ENCODE peak calls at places on chromosomes 12 and 14, in eight cellular contexts. R is endothelial cell, V is tibial artery, Z is cardiac muscle cell, E is pancreas, D is OCI-LY7, J is lung, B is neural progenitor cell. X is an unnamed sample.

GRCh38 chr12:31353730-31354708 is 28.1 kb upstream of the SINHCAF start:
- DNase-seq in R (no peak), V (no peak), Z (no peak), E (no peak), D (peak), J (no peak), B (peak), X (no peak)

GRCh38 chr12:52278931-52279682 is 4.7 kb downstream of the KRT86 start:
- DNase-seq in R (peak), V (peak), Z (peak), E (peak), D (peak), J (peak), B (peak), X (peak)

GRCh38 chr12:47762850-47763440 is 4.3 kb upstream of the RAPGEF3 start:
- DNase-seq in R (no peak), V (no peak), Z (no peak), E (no peak), D (no peak), J (no peak), B (no peak), X (no peak)

GRCh38 chr12:95202691-95203476 is 14.4 kb downstream of the FGD6 start:
- DNase-seq in R (no peak), V (no peak), Z (peak), E (no peak), D (no peak), J (no peak), B (no peak), X (no peak)

GRCh38 chr12:51005671-51006070 is 20.5 kb downstream of the SLC11A2 start:
- DNase-seq in R (no peak), V (no peak), Z (no peak), E (no peak), D (no peak), J (peak), B (no peak), X (no peak)

GRCh38 chr12:47863985-47864384 is 40.8 kb downstream of the VDR start:
- DNase-seq in R (no peak), V (peak), Z (no peak), E (no peak), D (no peak), J (no peak), B (no peak), X (no peak)

GRCh38 chr12:24854908-24855307 is 94.0 kb downstream of the BCAT1 start:
- DNase-seq in R (no peak), V (no peak), Z (peak), E (no peak), D (no peak), J (no peak), B (no peak), X (no peak)

GRCh38 chr12:128791395-128792322 is 32.1 kb downstream of the SLC15A4 start:
- DNase-seq in R (no peak), V (no peak), Z (no peak), E (no peak), D (no peak), J (no peak), B (no peak), X (no peak)

GRCh38 chr12:25959069-25959961 is 833 bp downstream of the RASSF8 start:
- DNase-seq in R (peak), V (peak), Z (peak), E (peak), D (no peak), J (peak), B (peak), X (peak)

GRCh38 chr12:88633312-88633711 is 53.0 kb upstream of the KITLG start:
- DNase-seq in R (no peak), V (no peak), Z (no peak), E (no peak), D (no peak), J (no peak), B (no peak), X (no peak)

GRCh38 chr14:21486640-21487087 is 9.7 kb downstream of the TOX4 start:
- DNase-seq in R (no peak), V (no peak), Z (peak), E (no peak), D (no peak), J (no peak), B (no peak), X (no peak)

GRCh38 chr12:15996254-15996653 is 85.1 kb downstream of the DERA start:
- DNase-seq in R (no peak), V (no peak), Z (peak), E (no peak), D (no peak), J (no peak), B (no peak), X (no peak)
- TF ChIP-seq CTCF in R (no peak), V (no peak), Z (no peak), E (no peak), D (peak), J (no peak), B (peak), X (no peak)

GRCh38 chr12:80314741-80315140 is 129.3 kb upstream of the PTPRQ start:
- DNase-seq in R (no peak), V (no peak), Z (no peak), E (no peak), D (no peak), J (no peak), B (no peak), X (no peak)

GRCh38 chr12:80316141-80316700 is 127.8 kb upstream of the PTPRQ start:
- DNase-seq in R (no peak), V (no peak), Z (no peak), E (no peak), D (no peak), J (no peak), B (no peak), X (no peak)

GRCh38 chr12:80317899-80318298 is 126.1 kb upstream of the PTPRQ start:
- DNase-seq in R (no peak), V (no peak), Z (no peak), E (no peak), D (no peak), J (no peak), B (peak), X (no peak)

DNA sequence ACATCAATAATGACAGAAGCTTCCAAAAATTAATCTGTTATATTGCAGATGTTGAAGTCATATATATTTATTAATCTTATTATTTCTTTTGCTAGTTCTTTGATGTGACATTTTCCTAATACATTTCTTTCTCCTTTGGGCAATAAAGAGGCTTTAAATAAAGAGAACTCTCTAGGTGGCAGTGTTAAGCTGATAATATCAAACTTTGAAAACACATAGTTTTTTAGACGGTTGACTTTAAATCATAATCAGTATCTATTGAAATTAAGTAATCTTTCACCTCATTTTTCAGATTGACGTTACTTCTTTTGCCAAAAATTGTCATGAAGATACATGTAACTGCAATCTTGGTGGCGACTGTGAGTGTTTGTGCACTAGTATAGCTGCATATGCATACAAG is 130.9 kb upstream of the PTPRQ start:
- DNase-seq in R (no peak), V (no peak), Z (peak), E (no peak), D (no peak), J (no peak), B (no peak), X (no peak)
- TF ChIP-seq CTCF in R (no peak), V (no peak), Z (no peak), E (no peak), D (no peak), J (no peak), B (no peak), X (no peak)

DNA sequence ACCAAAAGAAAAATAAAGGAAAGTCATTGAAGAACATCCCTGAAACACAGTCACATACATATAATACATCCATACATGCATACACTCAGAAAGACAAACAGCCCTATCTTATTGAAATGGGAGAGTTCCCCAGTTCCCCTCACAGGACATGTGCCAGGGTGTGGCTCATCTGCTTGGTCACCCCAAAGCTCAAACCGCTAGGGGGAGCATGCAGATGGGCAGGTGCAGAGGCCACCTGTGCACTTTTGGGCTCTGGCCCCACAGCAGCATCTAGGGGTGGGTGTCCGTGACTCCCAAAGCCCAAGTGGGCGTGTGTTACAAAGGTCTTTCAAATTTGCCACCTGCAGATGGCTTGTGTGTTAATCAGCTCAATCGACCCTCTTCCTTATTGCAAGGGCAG is 75.2 kb downstream of the CMAS start:
- DNase-seq in R (no peak), V (no peak), Z (no peak), E (no peak), D (peak), J (no peak), B (peak), X (no peak)
- TF ChIP-seq CTCF in R (peak), V (no peak), Z (no peak), E (no peak), D (peak), J (no peak), B (peak), X (no peak)

GRCh38 chr12:69897744-69898143 is 72.7 kb downstream of the MYRFL start:
- DNase-seq in R (no peak), V (no peak), Z (peak), E (no peak), D (no peak), J (no peak), B (no peak), X (no peak)

GRCh38 chr12:69896653-69897381 is 71.8 kb downstream of the MYRFL start:
- DNase-seq in R (no peak), V (no peak), Z (no peak), E (no peak), D (no peak), J (no peak), B (peak), X (no peak)

GRCh38 chr12:69901141-69901900 is 76.3 kb downstream of the MYRFL start:
- DNase-seq in R (no peak), V (no peak), Z (peak), E (no peak), D (no peak), J (no peak), B (no peak), X (no peak)

GRCh38 chr12:69900720-69901131 is 75.7 kb downstream of the MYRFL start:
- DNase-seq in R (peak), V (peak), Z (peak), E (peak), D (peak), J (peak), B (peak), X (peak)

GRCh38 chr12:69898236-69898635 is 73.2 kb downstream of the MYRFL start:
- DNase-seq in R (no peak), V (no peak), Z (peak), E (no peak), D (no peak), J (no peak), B (no peak), X (no peak)
- TF ChIP-seq CTCF in R (no peak), V (no peak), Z (no peak), E (no peak), D (no peak), J (no peak), B (no peak), X (no peak)

DNA sequence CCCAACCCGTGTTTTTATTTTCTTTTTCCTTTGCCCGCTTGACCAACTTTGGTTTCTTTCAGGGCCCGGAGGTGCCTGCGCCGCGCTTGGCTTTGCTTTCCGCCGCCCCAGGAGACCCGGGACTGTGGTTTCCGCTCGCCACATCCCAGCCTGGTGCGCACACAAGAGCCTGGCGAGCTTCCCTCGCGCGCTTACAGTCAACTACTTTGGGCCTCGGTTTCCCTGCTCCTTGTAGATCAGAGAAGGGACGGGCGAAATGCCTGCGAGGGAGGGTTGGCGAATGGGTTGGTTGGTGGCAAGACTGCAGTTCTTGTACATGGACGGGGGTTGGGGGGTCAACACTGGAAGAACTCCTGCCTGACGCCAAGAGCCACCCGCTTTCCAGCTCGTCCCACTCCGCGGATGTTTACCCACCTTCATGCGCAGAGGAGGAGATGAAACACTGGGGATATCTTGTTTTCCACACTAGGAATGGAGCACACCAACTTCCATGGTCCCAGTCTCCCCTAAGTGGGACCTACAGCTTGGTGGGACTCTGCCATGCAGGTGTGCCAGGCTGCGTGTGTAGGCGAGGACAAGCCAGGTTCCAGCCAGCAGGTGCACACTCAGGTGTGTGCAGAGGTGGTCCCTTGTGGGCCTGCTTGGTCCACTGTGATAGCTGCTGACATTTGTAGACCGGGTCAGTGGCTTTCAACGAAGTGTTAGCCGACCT is 16.6 kb upstream of the TBX3 start:
- DNase-seq in R (no peak), V (no peak), Z (peak), E (no peak), D (no peak), J (no peak), B (peak), X (no peak)
- TF ChIP-seq CTCF in R (no peak), V (no peak), Z (no peak), E (no peak), D (no peak), J (no peak), B (no peak), X (no peak)

DNA sequence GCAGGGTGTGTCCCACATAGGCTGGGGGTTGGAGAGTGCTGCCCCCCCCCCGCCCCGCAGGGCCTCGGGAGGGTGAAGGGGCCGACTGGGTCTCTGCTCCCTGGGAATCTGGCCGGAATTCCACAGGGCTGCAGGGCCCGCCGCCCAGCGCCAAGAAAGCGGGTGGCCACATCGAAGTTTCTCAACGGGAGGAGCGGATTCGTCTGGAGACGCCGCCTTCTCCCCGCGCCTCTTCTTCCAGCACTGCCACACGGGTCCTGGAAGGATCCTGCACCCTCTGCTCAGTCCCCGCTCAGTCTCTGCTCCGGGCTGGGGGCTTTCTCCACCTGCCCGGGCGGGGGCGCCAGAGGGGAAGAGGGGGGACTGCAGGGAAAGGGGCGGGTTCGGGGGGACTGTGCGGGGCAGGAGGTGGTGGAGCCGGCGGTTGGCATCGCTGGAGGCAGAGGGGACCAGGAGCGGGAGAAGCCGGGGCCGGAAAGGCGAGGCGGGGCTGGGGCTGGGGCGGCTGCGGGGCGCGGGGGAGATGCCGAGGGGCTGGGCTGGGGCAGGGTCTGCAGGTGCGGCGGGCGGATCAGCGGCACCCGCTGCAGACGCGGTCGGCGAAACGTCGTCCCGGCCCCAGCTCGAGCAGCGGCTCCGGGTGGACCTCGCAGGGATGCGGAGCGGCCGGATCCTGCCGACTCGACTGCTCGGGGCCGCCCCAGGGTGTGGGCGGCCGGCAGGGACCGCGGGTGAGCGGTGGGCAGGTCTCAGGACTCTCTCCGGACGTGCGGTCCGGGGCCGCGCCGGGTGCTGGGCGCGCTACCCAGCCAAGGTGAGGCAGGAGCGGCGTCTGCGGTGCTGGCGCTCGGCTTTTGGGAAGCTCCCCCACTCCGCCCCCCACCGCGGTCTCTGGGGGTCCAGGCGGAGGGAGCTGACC is 811.4 kb upstream of the TMEM132C start:
- DNase-seq in R (no peak), V (no peak), Z (no peak), E (no peak), D (no peak), J (no peak), B (peak), X (peak)
- TF ChIP-seq CTCF in R (no peak), V (no peak), Z (no peak), E (no peak), D (no peak), J (no peak), B (peak), X (peak)

GRCh38 chr14:65479386-65479785 is 66.9 kb downstream of the FUT8 start:
- DNase-seq in R (no peak), V (no peak), Z (no peak), E (no peak), D (no peak), J (no peak), B (no peak), X (no peak)

GRCh38 chr14:65478596-65478995 is 66.1 kb downstream of the FUT8 start:
- DNase-seq in R (no peak), V (no peak), Z (peak), E (no peak), D (no peak), J (no peak), B (peak), X (no peak)

GRCh38 chr14:65476942-65477318 is 64.4 kb downstream of the FUT8 start:
- DNase-seq in R (no peak), V (no peak), Z (no peak), E (no peak), D (no peak), J (no peak), B (no peak), X (no peak)

GRCh38 chr14:65478017-65478416 is 65.5 kb downstream of the FUT8 start:
- DNase-seq in R (no peak), V (no peak), Z (no peak), E (no peak), D (no peak), J (no peak), B (no peak), X (no peak)

GRCh38 chr14:65476290-65476941 is 63.9 kb downstream of the FUT8 start:
- DNase-seq in R (no peak), V (no peak), Z (no peak), E (no peak), D (no peak), J (no peak), B (no peak), X (no peak)
- TF ChIP-seq CTCF in R (no peak), V (no peak), Z (no peak), E (no peak), D (no peak), J (no peak), B (no peak), X (no peak)

GRCh38 chr14:61388976-61389576 is 67.7 kb downstream of the PRKCH start:
- DNase-seq in R (no peak), V (no peak), Z (no peak), E (no peak), D (no peak), J (no peak), B (no peak), X (no peak)

GRCh38 chr14:61394542-61394941 is 73.2 kb downstream of the PRKCH start:
- DNase-seq in R (no peak), V (no peak), Z (no peak), E (no peak), D (no peak), J (no peak), B (no peak), X (no peak)

GRCh38 chr14:61395115-61395725 is 73.8 kb downstream of the PRKCH start:
- DNase-seq in R (no peak), V (no peak), Z (no peak), E (no peak), D (no peak), J (no peak), B (no peak), X (no peak)

GRCh38 chr14:61391119-61391518 is 69.7 kb downstream of the PRKCH start:
- DNase-seq in R (no peak), V (no peak), Z (no peak), E (no peak), D (no peak), J (no peak), B (no peak), X (no peak)

DNA sequence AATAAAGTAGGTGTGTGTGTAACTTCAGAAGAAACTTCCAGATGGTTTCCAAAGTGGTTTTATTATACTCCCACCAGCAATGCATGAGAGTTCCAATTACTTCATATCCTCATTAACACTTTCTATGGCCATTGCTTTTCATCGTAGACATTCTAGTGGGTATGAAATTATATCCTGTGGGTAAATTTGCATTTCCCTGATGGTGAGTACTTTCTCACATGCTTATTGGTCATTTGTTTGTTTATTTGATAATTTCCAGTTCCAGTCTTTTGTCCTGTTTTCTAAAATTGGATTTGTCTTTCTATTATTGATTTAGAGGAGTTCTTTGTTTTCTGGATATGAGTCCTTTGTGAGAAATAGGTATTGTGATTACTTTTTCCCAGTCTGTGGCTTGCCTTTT is 70.9 kb downstream of the PRKCH start:
- DNase-seq in R (no peak), V (no peak), Z (no peak), E (no peak), D (no peak), J (no peak), B (no peak), X (no peak)
- TF ChIP-seq CTCF in R (no peak), V (no peak), Z (no peak), E (no peak), D (no peak), J (no peak), B (no peak), X (no peak)

DNA sequence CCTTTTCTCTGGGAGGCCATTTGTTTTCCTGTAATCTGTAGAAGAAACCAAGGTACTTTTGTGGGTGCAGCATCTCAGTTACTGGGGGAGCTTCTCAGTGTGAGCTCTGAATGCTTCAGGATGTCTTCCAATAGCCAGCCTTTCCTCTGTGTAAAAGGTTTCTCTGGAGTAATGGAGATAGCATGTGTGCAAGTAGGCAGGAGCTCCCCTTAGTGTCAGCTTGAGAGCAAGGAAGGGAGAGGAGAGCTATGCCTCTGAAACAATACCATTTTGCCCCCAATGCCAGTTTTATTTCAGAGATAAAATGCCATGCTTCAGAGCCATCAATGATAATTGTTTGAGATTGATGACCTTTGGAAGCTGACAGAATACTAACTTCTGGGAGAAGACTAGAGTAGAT is 125.5 kb downstream of the CRADD start:
- DNase-seq in R (no peak), V (no peak), Z (peak), E (no peak), D (no peak), J (no peak), B (no peak), X (no peak)
- TF ChIP-seq CTCF in R (no peak), V (no peak), Z (peak), E (no peak), D (no peak), J (no peak), B (no peak), X (no peak)

X was measured in nephron progenitor cell.